ENCODE peak calls at places on chromosomes 6 and 20, in six cellular contexts. One of them, this sample, is unnamed.

GRCh38 chr6:134634952-134635351 is 314.9 kb downstream of the ALDH8A1 start:
- DNase-seq in RPMI7951: no peak
- DNase-seq in activated CD8-positive, alpha-beta memory T cell treated with anti-CD3 and anti-CD28 coated beads, Interleukin-2, amount 50 U/mL, for 4 hours: no peak
- DNase-seq in effector CD4-positive, alpha-beta T cell: no peak
- DNase-seq in fibroblast of mammary gland: no peak
- DNase-seq in progenitor cell of endocrine pancreas: no peak
- DNase-seq in this sample: no peak

GRCh38 chr20:63402178-63402859 is 41.2 kb upstream of the CHRNA4 start:
- DNase-seq in fibroblast of mammary gland: no peak
- DNase-seq in effector CD4-positive, alpha-beta T cell: no peak
- DNase-seq in progenitor cell of endocrine pancreas: no peak
- DNase-seq in activated CD8-positive, alpha-beta memory T cell treated with anti-CD3 and anti-CD28 coated beads, Interleukin-2, amount 50 U/mL, for 4 hours: no peak
- DNase-seq in RPMI7951: no peak
- DNase-seq in this sample: no peak

GRCh38 chr6:98657764-98658163 is 176.6 kb upstream of the POU3F2 start:
- DNase-seq in fibroblast of mammary gland: peak
- DNase-seq in effector CD4-positive, alpha-beta T cell: no peak
- DNase-seq in RPMI7951: peak
- DNase-seq in progenitor cell of endocrine pancreas: peak
- DNase-seq in activated CD8-positive, alpha-beta memory T cell treated with anti-CD3 and anti-CD28 coated beads, Interleukin-2, amount 50 U/mL, for 4 hours: no peak
- DNase-seq in this sample: no peak

GRCh38 chr6:170017603-170018274 is 266.3 kb downstream of the ERMARD start:
- DNase-seq in effector CD4-positive, alpha-beta T cell: no peak
- DNase-seq in RPMI7951: peak
- DNase-seq in progenitor cell of endocrine pancreas: no peak
- DNase-seq in fibroblast of mammary gland: no peak
- DNase-seq in activated CD8-positive, alpha-beta memory T cell treated with anti-CD3 and anti-CD28 coated beads, Interleukin-2, amount 50 U/mL, for 4 hours: no peak
- DNase-seq in this sample: no peak

GRCh38 chr6:136550045-136550329 is 235 bp downstream of the MAP7 start:
- DNase-seq in activated CD8-positive, alpha-beta memory T cell treated with anti-CD3 and anti-CD28 coated beads, Interleukin-2, amount 50 U/mL, for 4 hours: peak
- DNase-seq in effector CD4-positive, alpha-beta T cell: peak
- DNase-seq in RPMI7951: no peak
- DNase-seq in progenitor cell of endocrine pancreas: no peak
- DNase-seq in fibroblast of mammary gland: no peak
- DNase-seq in this sample: no peak

GRCh38 chr20:45905505-45906079 is 6.4 kb downstream of the PLTP start:
- DNase-seq in activated CD8-positive, alpha-beta memory T cell treated with anti-CD3 and anti-CD28 coated beads, Interleukin-2, amount 50 U/mL, for 4 hours: no peak
- DNase-seq in RPMI7951: peak
- DNase-seq in fibroblast of mammary gland: peak
- DNase-seq in progenitor cell of endocrine pancreas: no peak
- DNase-seq in effector CD4-positive, alpha-beta T cell: no peak
- DNase-seq in this sample: no peak

GRCh38 chr6:55957961-55958422 is 82.6 kb upstream of the BMP5 start:
- DNase-seq in fibroblast of mammary gland: peak
- DNase-seq in RPMI7951: peak
- DNase-seq in activated CD8-positive, alpha-beta memory T cell treated with anti-CD3 and anti-CD28 coated beads, Interleukin-2, amount 50 U/mL, for 4 hours: no peak
- DNase-seq in progenitor cell of endocrine pancreas: no peak
- DNase-seq in effector CD4-positive, alpha-beta T cell: no peak
- DNase-seq in this sample: no peak

GRCh38 chr6:97009781-97010492 is 85.4 kb downstream of the KLHL32 start:
- DNase-seq in RPMI7951: no peak
- DNase-seq in activated CD8-positive, alpha-beta memory T cell treated with anti-CD3 and anti-CD28 coated beads, Interleukin-2, amount 50 U/mL, for 4 hours: no peak
- DNase-seq in fibroblast of mammary gland: no peak
- DNase-seq in effector CD4-positive, alpha-beta T cell: no peak
- DNase-seq in progenitor cell of endocrine pancreas: no peak
- DNase-seq in this sample: no peak

GRCh38 chr6:142542704-142543233 is 241.0 kb downstream of the ADGRG6 start:
- DNase-seq in fibroblast of mammary gland: peak
- DNase-seq in effector CD4-positive, alpha-beta T cell: no peak
- DNase-seq in RPMI7951: peak
- DNase-seq in activated CD8-positive, alpha-beta memory T cell treated with anti-CD3 and anti-CD28 coated beads, Interleukin-2, amount 50 U/mL, for 4 hours: no peak
- DNase-seq in progenitor cell of endocrine pancreas: no peak
- DNase-seq in this sample: no peak

GRCh38 chr6:29142349-29142748 is 28.4 kb upstream of the OR2J2 start:
- DNase-seq in fibroblast of mammary gland: no peak
- DNase-seq in RPMI7951: no peak
- DNase-seq in effector CD4-positive, alpha-beta T cell: no peak
- DNase-seq in progenitor cell of endocrine pancreas: no peak
- DNase-seq in activated CD8-positive, alpha-beta memory T cell treated with anti-CD3 and anti-CD28 coated beads, Interleukin-2, amount 50 U/mL, for 4 hours: no peak
- DNase-seq in this sample: no peak

GRCh38 chr6:91852232-91852631 is 1265.4 kb upstream of the MAP3K7 start:
- DNase-seq in progenitor cell of endocrine pancreas: no peak
- DNase-seq in effector CD4-positive, alpha-beta T cell: no peak
- DNase-seq in RPMI7951: no peak
- DNase-seq in activated CD8-positive, alpha-beta memory T cell treated with anti-CD3 and anti-CD28 coated beads, Interleukin-2, amount 50 U/mL, for 4 hours: no peak
- DNase-seq in fibroblast of mammary gland: no peak
- DNase-seq in this sample: no peak

GRCh38 chr20:43186312-43186711 is 3.4 kb downstream of the PTPRT start:
- DNase-seq in effector CD4-positive, alpha-beta T cell: no peak
- DNase-seq in RPMI7951: no peak
- DNase-seq in fibroblast of mammary gland: no peak
- DNase-seq in progenitor cell of endocrine pancreas: no peak
- DNase-seq in activated CD8-positive, alpha-beta memory T cell treated with anti-CD3 and anti-CD28 coated beads, Interleukin-2, amount 50 U/mL, for 4 hours: no peak
- DNase-seq in this sample: no peak

GRCh38 chr20:62203378-62204030 is 16.6 kb downstream of the HRH3 start:
- DNase-seq in activated CD8-positive, alpha-beta memory T cell treated with anti-CD3 and anti-CD28 coated beads, Interleukin-2, amount 50 U/mL, for 4 hours: no peak
- DNase-seq in progenitor cell of endocrine pancreas: no peak
- DNase-seq in RPMI7951: no peak
- DNase-seq in fibroblast of mammary gland: peak
- DNase-seq in effector CD4-positive, alpha-beta T cell: no peak
- DNase-seq in this sample: no peak

GRCh38 chr6:80468398-80468797 is 361.9 kb downstream of the BCKDHB start:
- DNase-seq in progenitor cell of endocrine pancreas: no peak
- DNase-seq in RPMI7951: no peak
- DNase-seq in activated CD8-positive, alpha-beta memory T cell treated with anti-CD3 and anti-CD28 coated beads, Interleukin-2, amount 50 U/mL, for 4 hours: no peak
- DNase-seq in effector CD4-positive, alpha-beta T cell: no peak
- DNase-seq in fibroblast of mammary gland: no peak
- DNase-seq in this sample: no peak

GRCh38 chr6:53898026-53898795 is 103.4 kb downstream of the LRRC1 start:
- DNase-seq in effector CD4-positive, alpha-beta T cell: no peak
- DNase-seq in RPMI7951: no peak
- DNase-seq in activated CD8-positive, alpha-beta memory T cell treated with anti-CD3 and anti-CD28 coated beads, Interleukin-2, amount 50 U/mL, for 4 hours: no peak
- DNase-seq in fibroblast of mammary gland: peak
- DNase-seq in progenitor cell of endocrine pancreas: no peak
- DNase-seq in this sample: no peak

GRCh38 chr20:35146299-35146921 is 726 bp downstream of the EDEM2 start:
- DNase-seq in fibroblast of mammary gland: peak
- DNase-seq in progenitor cell of endocrine pancreas: peak
- DNase-seq in activated CD8-positive, alpha-beta memory T cell treated with anti-CD3 and anti-CD28 coated beads, Interleukin-2, amount 50 U/mL, for 4 hours: peak
- DNase-seq in effector CD4-positive, alpha-beta T cell: no peak
- DNase-seq in RPMI7951: peak
- DNase-seq in this sample: no peak

GRCh38 chr6:132390017-132390416 is 11.3 kb downstream of the MOXD1 start:
- DNase-seq in fibroblast of mammary gland: no peak
- DNase-seq in progenitor cell of endocrine pancreas: no peak
- DNase-seq in effector CD4-positive, alpha-beta T cell: no peak
- DNase-seq in activated CD8-positive, alpha-beta memory T cell treated with anti-CD3 and anti-CD28 coated beads, Interleukin-2, amount 50 U/mL, for 4 hours: no peak
- DNase-seq in RPMI7951: no peak
- DNase-seq in this sample: no peak